ENCODE peak calls at places on chromosome 4, in nine cellular contexts. E, U, Z, B, V, L, W, H and K are unnamed samples.

GRCh38 chr4:78293348-78293747 is 236.2 kb downstream of the FRAS1 start:
- DNase-seq in H (no peak), W (no peak), U (no peak), B (no peak), Z (no peak), V (peak), L (no peak), E (peak), K (no peak)

GRCh38 chr4:159055851-159056250 is 47.0 kb upstream of the RAPGEF2 start:
- DNase-seq in U (no peak), H (no peak), E (no peak), L (peak), B (no peak), W (no peak), Z (no peak), V (no peak), K (no peak)

GRCh38 chr4:185312699-185313098 is 83.0 kb downstream of the LRP2BP start:
- DNase-seq in B (no peak), U (no peak), V (peak), L (no peak), H (no peak), Z (no peak), W (peak), E (no peak), K (no peak)

GRCh38 chr4:38223801-38224236 is 263.6 kb downstream of the PTTG2 start:
- DNase-seq in W (no peak), B (no peak), V (no peak), Z (no peak), E (no peak), L (no peak), H (no peak), U (no peak), K (no peak)

GRCh38 chr4:72286185-72286584 is 254.4 kb downstream of the NPFFR2 start:
- DNase-seq in H (no peak), V (peak), E (peak), B (no peak), Z (peak), L (no peak), U (no peak), W (peak), K (no peak)

GRCh38 chr4:120842046-120842445 is 80.5 kb downstream of the PRDM5 start:
- DNase-seq in H (no peak), B (no peak), L (no peak), W (peak), V (peak), U (no peak), Z (peak), E (peak), K (no peak)

GRCh38 chr4:182881928-182882327 is 35.3 kb downstream of the DCTD start:
- DNase-seq in B (no peak), V (peak), W (no peak), Z (no peak), U (no peak), E (no peak), H (no peak), L (no peak), K (no peak)

GRCh38 chr4:111839186-111839585 is 306.1 kb upstream of the FAM241A start:
- DNase-seq in W (no peak), B (no peak), V (no peak), L (no peak), E (no peak), Z (no peak), U (no peak), H (peak), K (no peak)

GRCh38 chr4:68344785-68345184 is 5.1 kb downstream of the YTHDC1 start:
- DNase-seq in Z (no peak), L (no peak), E (no peak), U (no peak), H (no peak), B (no peak), W (no peak), V (no peak), K (no peak)

GRCh38 chr4:102823897-102824296 is 3.5 kb downstream of the UBE2D3 start:
- DNase-seq in U (no peak), B (no peak), V (peak), H (no peak), L (no peak), Z (no peak), W (no peak), E (no peak), K (no peak)

GRCh38 chr4:48370260-48371134 is 29.2 kb downstream of the SLAIN2 start:
- DNase-seq in V (no peak), U (no peak), L (peak), E (no peak), W (no peak), B (no peak), Z (no peak), H (no peak), K (no peak)

GRCh38 chr4:74266081-74266480 is 42.2 kb upstream of the EPGN start:
- DNase-seq in W (no peak), E (peak), H (no peak), B (no peak), L (no peak), V (no peak), U (no peak), Z (no peak), K (no peak)

GRCh38 chr4:2994917-2995316 is 31.5 kb downstream of the GRK4 start:
- DNase-seq in U (no peak), B (no peak), L (no peak), Z (no peak), V (no peak), H (no peak), W (no peak), E (no peak), K (no peak)

GRCh38 chr4:92969650-92970370 is 666.0 kb downstream of the GRID2 start:
- DNase-seq in B (no peak), H (no peak), V (peak), W (peak), Z (no peak), E (peak), L (no peak), U (no peak), K (no peak)

GRCh38 chr4:8148785-8149435 is 9.7 kb downstream of the ABLIM2 start:
- DNase-seq in E (no peak), W (no peak), Z (no peak), H (no peak), V (no peak), U (no peak), B (no peak), L (no peak), K (no peak)

DNA sequence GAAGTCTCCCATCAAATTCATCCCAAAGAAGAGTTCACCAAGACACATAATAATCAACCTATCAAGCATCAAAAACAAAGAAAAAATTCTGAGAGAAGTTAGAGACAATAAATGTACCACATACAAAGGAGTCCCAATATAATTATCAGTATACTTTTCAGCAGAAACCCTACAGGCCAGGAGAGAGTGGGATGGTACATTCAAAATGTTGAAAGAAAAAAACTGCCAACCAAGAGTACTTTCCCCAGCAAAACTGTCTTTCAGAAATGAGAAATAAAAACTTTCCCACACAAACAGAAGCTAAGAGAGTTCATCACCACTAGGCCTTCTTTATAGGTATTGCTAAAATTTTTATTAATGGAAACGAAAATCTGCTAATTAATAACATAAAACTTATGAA is 164.4 kb upstream of the LNX1 start:
- DNase-seq in E (no peak), Z (no peak), U (no peak), L (no peak), W (no peak), V (no peak), B (no peak), H (no peak), K (no peak)
- TF ChIP-seq CTCF in E (no peak), Z (no peak), U (no peak), L (no peak), W (no peak), V (no peak), B (no peak), H (no peak), K (no peak)

GRCh38 chr4:85825937-85826678 is 351.2 kb downstream of the ARHGAP24 start:
- DNase-seq in V (peak), B (no peak), Z (peak), H (peak), L (peak), U (no peak), W (peak), E (peak), K (no peak)
- TF ChIP-seq CTCF in V (peak), B (no peak), Z (no peak), H (peak), L (peak), U (no peak), W (no peak), E (peak), K (peak)

GRCh38 chr4:56255820-56256219 is 131.5 kb downstream of the AASDH start:
- DNase-seq in W (no peak), L (no peak), H (no peak), B (no peak), U (no peak), V (no peak), Z (no peak), E (peak), K (no peak)
- TF ChIP-seq CTCF in W (no peak), L (no peak), H (no peak), B (no peak), U (no peak), V (no peak), Z (no peak), E (no peak), K (no peak)

GRCh38 chr4:154549894-154550790 is at the start of gene PLRG1:
- DNase-seq in Z (peak), E (peak), L (peak), B (peak), H (peak), V (peak), U (peak), W (peak), K (peak)
- TF ChIP-seq CTCF in Z (no peak), E (peak), L (no peak), B (no peak), H (no peak), V (no peak), U (no peak), W (no peak), K (peak)

GRCh38 chr4:150581611-150582010 is 340 bp upstream of the MAB21L2 start:
- DNase-seq in Z (peak), B (no peak), H (peak), L (no peak), E (peak), V (peak), W (no peak), U (no peak), K (no peak)

GRCh38 chr4:150580244-150580643 is 1.7 kb upstream of the MAB21L2 start:
- DNase-seq in W (no peak), E (no peak), H (peak), B (no peak), U (no peak), L (no peak), V (no peak), Z (no peak), K (no peak)

GRCh38 chr4:150578745-150579470 is 3.0 kb upstream of the MAB21L2 start:
- DNase-seq in Z (peak), V (peak), W (no peak), L (no peak), B (no peak), E (peak), U (no peak), H (peak), K (no peak)

GRCh38 chr4:150581206-150581605 is 745 bp upstream of the MAB21L2 start:
- DNase-seq in B (no peak), U (no peak), H (no peak), W (no peak), V (no peak), L (no peak), E (no peak), Z (no peak), K (no peak)

DNA sequence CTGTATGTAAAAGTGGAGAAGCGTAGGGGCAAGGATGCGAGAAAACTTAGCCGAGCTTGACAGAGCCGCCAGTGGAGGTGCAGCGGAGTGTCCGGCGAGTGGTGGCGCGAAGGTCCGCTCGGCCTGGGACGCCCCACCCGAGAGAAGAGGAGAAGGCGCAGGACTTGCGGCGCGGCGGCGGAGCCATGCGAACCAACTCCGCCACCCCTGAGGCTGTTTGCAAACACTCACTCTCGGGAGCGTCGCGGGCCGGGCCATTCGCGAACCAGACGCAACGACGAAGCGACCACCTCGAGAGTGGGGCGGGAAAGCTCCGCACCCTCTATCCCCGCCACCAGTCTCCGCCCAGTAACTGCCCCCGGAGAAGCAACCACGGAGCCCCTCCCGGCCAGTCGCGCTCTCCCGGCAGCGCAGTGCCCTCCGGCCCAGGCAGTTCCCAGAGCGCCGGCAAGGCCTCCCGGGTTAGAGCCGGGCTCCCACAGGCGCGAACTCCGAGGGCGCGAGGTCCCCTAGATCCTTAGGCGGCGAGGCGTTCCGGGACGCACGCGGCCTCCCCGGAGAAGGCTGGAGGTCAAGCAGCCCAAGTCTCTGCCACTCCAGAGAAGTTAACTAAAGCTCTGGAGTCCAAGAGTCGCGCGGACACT is 2.2 kb upstream of the MAB21L2 start:
- DNase-seq in Z (peak), E (peak), V (peak), L (no peak), B (no peak), W (no peak), H (peak), U (no peak), K (peak)
- TF ChIP-seq CTCF in Z (no peak), E (no peak), V (no peak), L (no peak), B (no peak), W (no peak), H (no peak), U (no peak), K (no peak)

GRCh38 chr4:153640476-153640802 is 43.6 kb upstream of the TLR2 start:
- DNase-seq in E (no peak), U (no peak), L (no peak), H (no peak), B (no peak), V (no peak), Z (no peak), W (no peak), K (no peak)

GRCh38 chr4:153641532-153641931 is 42.5 kb upstream of the TLR2 start:
- DNase-seq in E (no peak), L (no peak), U (no peak), Z (no peak), V (no peak), H (no peak), B (no peak), W (no peak), K (no peak)

GRCh38 chr4:153645183-153645582 is 38.9 kb upstream of the TLR2 start:
- DNase-seq in Z (no peak), B (no peak), W (no peak), V (no peak), L (no peak), E (peak), U (peak), H (no peak), K (no peak)

GRCh38 chr4:153639556-153640475 is 44.3 kb upstream of the TLR2 start:
- DNase-seq in B (no peak), W (no peak), U (no peak), H (no peak), E (no peak), Z (no peak), V (no peak), L (no peak), K (no peak)

GRCh38 chr4:153643406-153644016 is 40.6 kb upstream of the TLR2 start:
- DNase-seq in B (no peak), U (peak), Z (peak), L (peak), W (peak), V (peak), H (peak), E (peak), K (no peak)
- TF ChIP-seq CTCF in B (peak), U (peak), Z (peak), L (peak), W (peak), V (peak), H (peak), E (peak), K (peak)

GRCh38 chr4:41977709-41978108 is 3.8 kb upstream of the DCAF4L1 start:
- DNase-seq in U (no peak), W (no peak), B (no peak), E (peak), L (no peak), H (no peak), V (peak), Z (no peak), K (no peak)
- TF ChIP-seq CTCF in U (no peak), W (no peak), B (no peak), E (no peak), L (no peak), H (no peak), V (no peak), Z (no peak), K (no peak)

DNA sequence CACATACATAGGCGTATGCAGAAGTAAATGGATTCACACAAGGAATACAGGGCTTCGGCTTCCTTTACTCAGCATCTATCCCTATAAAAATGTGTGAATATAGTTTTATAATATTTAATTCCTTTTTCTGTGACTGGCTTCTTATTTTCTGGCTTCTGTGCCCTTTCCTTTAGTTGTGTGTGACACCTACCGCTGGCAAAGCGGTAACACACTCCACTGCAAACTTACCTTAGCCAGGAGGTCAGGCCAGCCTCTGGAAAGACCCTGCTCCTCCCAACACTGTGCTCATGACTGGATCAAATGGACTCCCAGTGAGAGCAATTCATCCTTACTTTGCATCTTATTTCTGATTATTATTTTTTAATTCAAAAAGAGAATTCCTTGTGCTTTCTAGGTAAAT is 244.2 kb downstream of the ANK2 start:
- DNase-seq in H (peak), W (no peak), Z (no peak), L (no peak), U (no peak), V (peak), E (no peak), B (no peak), K (no peak)
- TF ChIP-seq CTCF in H (peak), W (no peak), Z (peak), L (no peak), U (no peak), V (peak), E (peak), B (no peak), K (peak)